ENCODE peak calls at places on chromosomes 5 and 9, in five cellular contexts. One of them, this sample, is unnamed.

GRCh38 chr9:33289936-33290246 is 425 bp upstream of the NFX1 start:
- DNase-seq in HEK293T: no peak
- DNase-seq in amniotic stem cell: no peak
- DNase-seq in progenitor cell of endocrine pancreas: peak
- DNase-seq in EH: no peak
- DNase-seq in this sample: no peak

GRCh38 chr9:81374881-81375280 is 314.5 kb downstream of the TLE1 start:
- DNase-seq in HEK293T: no peak
- DNase-seq in amniotic stem cell: no peak
- DNase-seq in progenitor cell of endocrine pancreas: no peak
- DNase-seq in EH: peak
- DNase-seq in this sample: peak

GRCh38 chr5:7991125-7991821 is 122.3 kb downstream of the MTRR start:
- DNase-seq in HEK293T: no peak
- DNase-seq in amniotic stem cell: no peak
- DNase-seq in progenitor cell of endocrine pancreas: no peak
- DNase-seq in EH: peak
- DNase-seq in this sample: no peak

GRCh38 chr9:115231116-115231515 is 113.2 kb upstream of the TNC start:
- DNase-seq in HEK293T: no peak
- DNase-seq in amniotic stem cell: no peak
- DNase-seq in progenitor cell of endocrine pancreas: no peak
- DNase-seq in EH: no peak
- DNase-seq in this sample: no peak

GRCh38 chr5:32276173-32276853 is 36.4 kb downstream of the MTMR12 start:
- DNase-seq in HEK293T: no peak
- DNase-seq in amniotic stem cell: no peak
- DNase-seq in progenitor cell of endocrine pancreas: no peak
- DNase-seq in EH: peak
- DNase-seq in this sample: peak

GRCh38 chr5:82274343-82275266 is 3.5 kb downstream of the RPS23 start:
- DNase-seq in HEK293T: no peak
- DNase-seq in amniotic stem cell: no peak
- DNase-seq in progenitor cell of endocrine pancreas: no peak
- DNase-seq in EH: no peak
- DNase-seq in this sample: no peak

GRCh38 chr9:75185585-75186170 is 97.4 kb downstream of the OSTF1 start:
- DNase-seq in HEK293T: peak
- DNase-seq in amniotic stem cell: no peak
- DNase-seq in progenitor cell of endocrine pancreas: no peak
- DNase-seq in EH: peak
- DNase-seq in this sample: no peak

GRCh38 chr5:43042176-43042625 is 2.1 kb upstream of the ANXA2R start:
- DNase-seq in HEK293T: no peak
- DNase-seq in amniotic stem cell: no peak
- DNase-seq in progenitor cell of endocrine pancreas: no peak
- DNase-seq in EH: peak
- DNase-seq in this sample: peak

GRCh38 chr5:27241564-27242257 is 203.3 kb upstream of the CDH9 start:
- DNase-seq in HEK293T: no peak
- DNase-seq in amniotic stem cell: peak
- DNase-seq in progenitor cell of endocrine pancreas: no peak
- DNase-seq in EH: peak
- DNase-seq in this sample: peak

GRCh38 chr9:16671591-16672137 is 198.8 kb downstream of the BNC2 start:
- DNase-seq in HEK293T: no peak
- DNase-seq in amniotic stem cell: peak
- DNase-seq in progenitor cell of endocrine pancreas: no peak
- DNase-seq in EH: peak
- DNase-seq in this sample: peak

GRCh38 chr5:64690417-64691151 is at the start of gene SHISAL2B:
- DNase-seq in HEK293T: peak
- DNase-seq in amniotic stem cell: no peak
- DNase-seq in progenitor cell of endocrine pancreas: peak
- DNase-seq in EH: peak
- DNase-seq in this sample: no peak

GRCh38 chr5:90056911-90057705 is 352.4 kb downstream of the CETN3 start:
- DNase-seq in HEK293T: no peak
- DNase-seq in amniotic stem cell: no peak
- DNase-seq in progenitor cell of endocrine pancreas: no peak
- DNase-seq in EH: peak
- DNase-seq in this sample: no peak

GRCh38 chr5:151770383-151771258 is 1.1 kb upstream of the G3BP1 start:
- DNase-seq in HEK293T: peak
- DNase-seq in amniotic stem cell: peak
- DNase-seq in progenitor cell of endocrine pancreas: no peak
- DNase-seq in EH: peak
- DNase-seq in this sample: peak

GRCh38 chr5:94159144-94159543 is 417.7 kb upstream of the POU5F2 start:
- DNase-seq in HEK293T: no peak
- DNase-seq in amniotic stem cell: no peak
- DNase-seq in progenitor cell of endocrine pancreas: no peak
- DNase-seq in EH: peak
- DNase-seq in this sample: no peak

GRCh38 chr5:78907255-78907886 is 77.7 kb downstream of the ARSB start:
- DNase-seq in HEK293T: no peak
- DNase-seq in amniotic stem cell: peak
- DNase-seq in progenitor cell of endocrine pancreas: no peak
- DNase-seq in EH: peak
- DNase-seq in this sample: peak

GRCh38 chr9:4855861-4856260 is 63.1 kb downstream of the RCL1 start:
- DNase-seq in HEK293T: no peak
- DNase-seq in amniotic stem cell: peak
- DNase-seq in progenitor cell of endocrine pancreas: no peak
- DNase-seq in EH: peak
- DNase-seq in this sample: peak

GRCh38 chr9:33765411-33765810 is 29.9 kb upstream of the PRSS3 start:
- DNase-seq in HEK293T: no peak
- DNase-seq in amniotic stem cell: no peak
- DNase-seq in progenitor cell of endocrine pancreas: no peak
- DNase-seq in EH: peak
- DNase-seq in this sample: peak

This sample was measured in IMR-90.